ENCODE peak calls at places on chromosome 20, in four cellular contexts. G, W, E and L are unnamed samples.

GRCh38 chr20:17870063-17870740 is 98.4 kb downstream of the SNX5 start:
- DNase-seq in W (no peak), G (no peak), E (no peak), L (no peak)

GRCh38 chr20:62355527-62356142 is 11.5 kb downstream of the LAMA5 start:
- DNase-seq in G (no peak), W (no peak), E (peak), L (no peak)

GRCh38 chr20:62745959-62746288 is 37.3 kb downstream of the NTSR1 start:
- DNase-seq in W (no peak), G (no peak), E (no peak), L (no peak)

GRCh38 chr20:1761116-1761515 is 103.5 kb upstream of the SIRPG start:
- DNase-seq in E (no peak), G (no peak), W (no peak), L (peak)

GRCh38 chr20:31608256-31608980 is 3.3 kb downstream of the ID1 start:
- DNase-seq in G (peak), W (no peak), E (peak), L (peak)

GRCh38 chr20:37202267-37202943 is 23.1 kb upstream of the MROH8 start:
- DNase-seq in G (peak), W (no peak), E (peak), L (peak)

GRCh38 chr20:6705106-6705766 is 62.2 kb upstream of the BMP2 start:
- DNase-seq in W (no peak), G (no peak), E (no peak), L (no peak)

GRCh38 chr20:16350465-16350864 is 222.8 kb downstream of the KIF16B start:
- DNase-seq in W (no peak), G (no peak), E (no peak), L (peak)

GRCh38 chr20:38405132-38405531 is 30.0 kb downstream of the SNHG17 start:
- DNase-seq in E (no peak), W (no peak), G (no peak), L (no peak)

GRCh38 chr20:64069614-64070243 is 6.7 kb downstream of the TCEA2 start:
- DNase-seq in G (peak), E (peak), W (no peak), L (peak)

GRCh38 chr20:18805881-18806280 is 7.7 kb upstream of the SCP2D1 start:
- DNase-seq in W (no peak), E (no peak), G (no peak), L (no peak)

GRCh38 chr20:61536671-61537070 is 284.6 kb downstream of the CDH4 start:
- DNase-seq in W (no peak), E (no peak), G (no peak), L (no peak)

GRCh38 chr20:8932192-8933150 is 136.4 kb upstream of the PLCB4 start:
- DNase-seq in W (no peak), G (no peak), E (no peak), L (peak)

GRCh38 chr20:19628570-19629134 is 129.4 kb upstream of the RIN2 start:
- DNase-seq in G (peak), E (peak), W (peak), L (peak)

GRCh38 chr20:6169251-6169650 is 46.4 kb upstream of the FERMT1 start:
- DNase-seq in W (no peak), G (no peak), E (peak), L (no peak)

GRCh38 chr20:13320702-13321101 is 99.6 kb downstream of the ISM1 start:
- DNase-seq in E (no peak), W (no peak), G (no peak), L (no peak)

GRCh38 chr20:63830821-63831593 is at the start of gene ZBTB46:
- DNase-seq in G (peak), E (no peak), W (no peak), L (peak)

GRCh38 chr20:46130534-46130933 is 12.4 kb downstream of the CD40 start:
- DNase-seq in W (peak), G (no peak), E (no peak), L (no peak)

GRCh38 chr20:3751664-3752385 is 15.7 kb downstream of the ADISSP start:
- DNase-seq in G (no peak), E (no peak), W (no peak), L (no peak)

GRCh38 chr20:17940447-17940971 is 28.1 kb downstream of the SNX5 start:
- DNase-seq in W (no peak), G (no peak), E (no peak), L (no peak)

GRCh38 chr20:45300961-45301360 is 5.7 kb upstream of the RBPJL start:
- DNase-seq in G (peak), W (no peak), E (peak), L (peak)

GRCh38 chr20:7841291-7841966 is 98.8 kb downstream of the HAO1 start:
- DNase-seq in G (no peak), E (no peak), W (no peak), L (peak)

GRCh38 chr20:18628330-18628941 is 40.6 kb downstream of the DTD1 start:
- DNase-seq in E (peak), G (peak), W (no peak), L (peak)

GRCh38 chr20:20327756-20328155 is 40.1 kb upstream of the INSM1 start:
- DNase-seq in E (no peak), G (no peak), W (no peak), L (no peak)

GRCh38 chr20:59149678-59150504 is 13.7 kb upstream of the ZNF831 start:
- DNase-seq in E (no peak), G (no peak), W (no peak), L (no peak)

GRCh38 chr20:1700990-1701389 is 43.4 kb upstream of the SIRPG start:
- DNase-seq in E (no peak), G (no peak), W (no peak), L (no peak)

GRCh38 chr20:4067600-4068261 is 52.4 kb upstream of the RNF24 start:
- DNase-seq in G (no peak), W (no peak), E (no peak), L (no peak)

GRCh38 chr20:17960927-17961599 is 7.5 kb downstream of the SNX5 start:
- DNase-seq in G (no peak), E (peak), W (no peak), L (no peak)

GRCh38 chr20:38791940-38792339 is 13.6 kb upstream of the PPP1R16B start:
- DNase-seq in W (no peak), E (no peak), G (no peak), L (no peak)

GRCh38 chr20:13494019-13494418 is 144.7 kb downstream of the TASP1 start:
- DNase-seq in G (no peak), W (no peak), E (no peak), L (no peak)

GRCh38 chr20:58040447-58041290 is 187.8 kb downstream of the ANKRD60 start:
- DNase-seq in E (no peak), G (no peak), W (no peak), L (no peak)

GRCh38 chr20:61373956-61374545 is 122.0 kb downstream of the CDH4 start:
- DNase-seq in G (no peak), E (no peak), W (no peak), L (no peak)

GRCh38 chr20:47817573-47817972 is 32.3 kb upstream of the SULF2 start:
- DNase-seq in W (no peak), G (no peak), E (no peak), L (no peak)

GRCh38 chr20:6692566-6693168 is 74.8 kb upstream of the BMP2 start:
- DNase-seq in W (no peak), E (no peak), G (no peak), L (no peak)

GRCh38 chr20:47502801-47503239 is 1.1 kb downstream of the NCOA3 start:
- DNase-seq in E (peak), W (no peak), G (no peak), L (peak)

GRCh38 chr20:31698803-31699718 is 23.6 kb downstream of the BCL2L1 start:
- DNase-seq in W (no peak), G (no peak), E (peak), L (peak)

GRCh38 chr20:55252525-55252924 is 752.8 kb downstream of the CBLN4 start:
- DNase-seq in W (no peak), E (no peak), G (no peak), L (no peak)

GRCh38 chr20:57632286-57632685 is 12.1 kb upstream of the ZBP1 start:
- DNase-seq in E (no peak), G (no peak), W (no peak), L (no peak)

DNA sequence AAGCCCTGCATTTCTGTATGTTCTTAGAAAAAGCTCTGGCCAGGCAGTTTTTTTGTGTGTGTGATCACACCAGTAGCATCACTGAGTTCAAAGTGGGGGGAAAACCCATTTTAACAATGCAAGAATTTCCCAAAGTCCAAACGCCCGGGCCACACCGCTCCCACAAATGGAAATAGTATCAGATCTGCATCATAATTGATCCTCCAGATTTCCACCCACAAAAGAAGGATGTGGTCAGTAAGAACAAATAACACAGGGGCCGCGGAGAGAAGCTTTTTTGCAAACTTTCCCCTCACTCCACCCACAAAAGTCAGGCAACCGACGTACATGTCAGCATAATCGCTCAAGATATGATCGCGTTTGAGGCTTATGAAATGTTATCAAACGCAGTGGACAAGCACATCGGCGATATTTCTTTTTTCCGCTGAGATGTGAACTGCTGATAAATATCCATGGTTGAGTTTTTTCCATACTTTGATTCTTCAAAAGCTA is 143.7 kb downstream of the ZFP64 start:
- DNase-seq in W (no peak), E (no peak), G (no peak), L (no peak)
- TF ChIP-seq MYC in W (no peak), E (no peak), G (no peak), L (no peak)

DNA sequence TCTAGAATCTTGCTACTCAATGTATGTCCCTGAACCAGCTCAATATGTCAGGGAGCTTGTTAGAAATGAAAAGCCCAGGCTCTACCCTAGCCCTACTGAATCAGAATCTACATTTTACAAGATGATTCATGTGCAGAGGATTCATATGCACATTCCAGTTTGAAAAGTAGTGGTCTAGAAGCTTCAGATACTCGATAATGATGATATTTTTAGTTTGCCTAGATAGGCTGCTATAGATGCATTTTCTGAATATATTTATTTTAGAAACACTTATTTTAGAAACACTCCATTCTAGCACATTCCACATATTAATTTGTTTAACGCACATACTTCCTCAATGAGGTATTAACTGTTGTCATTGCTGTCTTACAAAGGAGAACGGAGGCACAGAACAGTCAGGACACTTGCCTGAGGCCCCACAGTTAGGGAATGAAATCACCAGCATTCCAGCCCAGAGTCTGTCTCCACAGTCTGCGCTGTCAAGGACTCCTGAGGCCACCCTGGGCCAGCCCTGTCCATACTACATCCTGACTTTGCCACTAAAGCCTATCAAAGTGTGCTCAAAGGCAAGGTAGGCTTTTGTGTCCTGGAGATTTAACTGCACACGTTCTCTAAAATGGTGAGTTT is 64.4 kb downstream of the SNAP25 start:
- DNase-seq in E (no peak), W (no peak), G (no peak), L (no peak)
- TF ChIP-seq SMC3 in E (no peak), W (no peak), G (no peak), L (no peak)

GRCh38 chr20:33539129-33539528 is 49.2 kb downstream of the CBFA2T2 start:
- DNase-seq in W (no peak), G (no peak), E (peak), L (no peak)
- TF ChIP-seq MYC in W (no peak), G (no peak), E (no peak), L (no peak)

GRCh38 chr20:50340586-50340985 is 150.0 kb downstream of the CEBPB start:
- DNase-seq in E (no peak), W (no peak), G (no peak), L (no peak)
- TF ChIP-seq SMC3 in E (no peak), W (no peak), G (no peak), L (no peak)

GRCh38 chr20:43835944-43836540 is 78.6 kb upstream of the TOX2 start:
- DNase-seq in W (no peak), E (no peak), G (no peak), L (no peak)
- TF ChIP-seq MYC in W (no peak), E (no peak), G (no peak), L (no peak)

DNA sequence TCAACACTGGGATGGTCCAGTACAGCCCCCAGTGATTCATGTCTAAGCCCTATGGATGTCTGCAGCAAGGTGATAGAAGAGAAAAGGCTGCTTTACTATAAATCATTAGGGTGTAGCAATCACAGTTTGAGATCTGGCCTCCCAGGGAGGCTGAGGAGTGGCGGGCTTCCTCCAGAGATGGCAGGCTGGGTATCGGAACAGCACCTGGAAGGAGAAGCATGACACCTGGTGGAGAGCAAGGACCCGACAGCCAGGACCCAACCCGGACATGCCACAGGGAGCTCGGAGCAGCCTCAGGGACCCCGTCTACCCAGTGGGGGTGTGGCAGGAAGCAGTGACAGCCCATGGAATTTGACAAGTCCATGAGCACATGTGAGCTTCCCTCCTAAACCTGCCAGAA is 114.8 kb upstream of the CD93 start:
- DNase-seq in E (peak), G (peak), W (no peak), L (peak)
- TF ChIP-seq SMC3 in E (peak), G (peak), W (peak), L (peak)